ENCODE peak calls at places on chromosomes 6 and 20, in seven cellular contexts. W is heart left ventricle, X is left cardiac atrium, I is posterior cingulate gyrus, C is NCI-H2171 treated with DMSO at 0.1 percent for 48 hours, Y is mesenteric fat pad, L is T-helper 2 cell. S is an unnamed sample.

GRCh38 chr6:119333707-119334295 is 15.8 kb downstream of the MAN1A1 start:
- DNase-seq in W (no peak), X (no peak), I (no peak), C (peak), Y (no peak), L (peak), S (no peak)

GRCh38 chr20:2656471-2657117 is 4.2 kb downstream of the NOP56 start:
- DNase-seq in W (no peak), X (no peak), I (no peak), C (no peak), Y (no peak), L (no peak), S (no peak)

GRCh38 chr20:18739785-18740184 is 73.8 kb upstream of the SCP2D1 start:
- DNase-seq in W (no peak), X (no peak), I (no peak), C (peak), Y (no peak), L (no peak), S (peak)

GRCh38 chr6:5728726-5729434 is 277.8 kb downstream of the NRN1 start:
- DNase-seq in W (no peak), X (no peak), I (no peak), C (no peak), Y (no peak), L (no peak), S (peak)

GRCh38 chr6:28769626-28770402 is 154.0 kb downstream of the TRIM27 start:
- DNase-seq in W (no peak), X (no peak), I (no peak), C (no peak), Y (no peak), L (no peak), S (peak)

GRCh38 chr6:129117355-129117754 is 234.4 kb downstream of the LAMA2 start:
- DNase-seq in W (no peak), X (no peak), I (no peak), C (no peak), Y (no peak), L (no peak), S (no peak)

GRCh38 chr6:166572370-166573261 is 13.9 kb downstream of the RAMACL start:
- DNase-seq in W (no peak), X (no peak), I (no peak), C (no peak), Y (no peak), L (peak), S (peak)

GRCh38 chr20:22462975-22463914 is 121.1 kb downstream of the FOXA2 start:
- DNase-seq in W (no peak), X (no peak), I (peak), C (no peak), Y (no peak), L (no peak), S (no peak)

GRCh38 chr20:7935027-7935551 is 5.2 kb downstream of the HAO1 start:
- DNase-seq in W (no peak), X (no peak), I (no peak), C (no peak), Y (no peak), L (no peak), S (no peak)

GRCh38 chr6:36822506-36823269 is 16.6 kb downstream of the CPNE5 start:
- DNase-seq in W (peak), X (no peak), I (no peak), C (no peak), Y (no peak), L (no peak), S (peak)

GRCh38 chr6:138757131-138757530 is 16.4 kb upstream of the CCDC28A start:
- DNase-seq in W (no peak), X (no peak), I (no peak), C (no peak), Y (no peak), L (no peak), S (no peak)

GRCh38 chr6:43836507-43836906 is 66.5 kb downstream of the VEGFA start:
- DNase-seq in W (no peak), X (no peak), I (no peak), C (no peak), Y (no peak), L (no peak), S (no peak)

GRCh38 chr6:72787521-72788031 is 165.7 kb downstream of the KCNQ5 start:
- DNase-seq in W (no peak), X (no peak), I (no peak), C (peak), Y (no peak), L (no peak), S (peak)

GRCh38 chr20:39395478-39396291 is 433.5 kb downstream of the DHX35 start:
- DNase-seq in W (peak), X (peak), I (no peak), C (no peak), Y (no peak), L (no peak), S (no peak)

GRCh38 chr6:13488015-13488895 is 855 bp upstream of the GFOD1 start:
- DNase-seq in W (peak), X (peak), I (peak), C (no peak), Y (no peak), L (peak), S (peak)

GRCh38 chr6:144585217-144585814 is 300.2 kb downstream of the UTRN start:
- DNase-seq in W (no peak), X (no peak), I (no peak), C (peak), Y (no peak), L (peak), S (no peak)

GRCh38 chr6:96304997-96305396 is 216.6 kb upstream of the UFL1 start:
- DNase-seq in W (no peak), X (no peak), I (no peak), C (no peak), Y (no peak), L (peak), S (no peak)

GRCh38 chr20:60062431-60063336 is 104.5 kb downstream of the CDH26 start:
- DNase-seq in W (no peak), X (no peak), I (peak), C (no peak), Y (no peak), L (no peak), S (peak)

S was measured in astrocyte.